ENCODE peak calls at places on chromosome 4, in seven cellular contexts. W is AG08395; L is A673; G is glutamatergic neuron; R is breast epithelium; U is posterior vena cava; H is stimulated activated naive B cell treated with anti-CD40 and anti-IgM and Interleukin-4, amounts not matched to agents 10 μg/mL and 1 μg/mL and 100 μg/mL, for 72 hours. F is an unnamed sample.

GRCh38 chr4:73603307-73603710 is 16.9 kb downstream of the RASSF6 start:
- DNase-seq in R (no peak), U (no peak), L (no peak), H (no peak), W (no peak), G (no peak), F (no peak)

GRCh38 chr4:147938481-147938880 is 206.6 kb downstream of the ARHGAP10 start:
- DNase-seq in U (no peak), G (no peak), H (no peak), L (no peak), W (no peak), R (no peak), F (no peak)

GRCh38 chr4:56049428-56050212 is 100.9 kb downstream of the CEP135 start:
- DNase-seq in W (no peak), R (no peak), L (peak), H (no peak), U (peak), G (peak), F (peak)

GRCh38 chr4:42632653-42633382 is 24.1 kb downstream of the ATP8A1 start:
- DNase-seq in U (no peak), H (no peak), W (no peak), L (no peak), G (no peak), R (no peak), F (no peak)

GRCh38 chr4:14180166-14180565 is 552.6 kb upstream of the BOD1L1 start:
- DNase-seq in L (no peak), U (no peak), W (no peak), H (no peak), R (no peak), G (no peak), F (no peak)

GRCh38 chr4:61772116-61772515 is 572.0 kb downstream of the ADGRL3 start:
- DNase-seq in R (no peak), U (no peak), W (no peak), L (no peak), H (no peak), G (no peak), F (no peak)

GRCh38 chr4:102477657-102478056 is 23.5 kb upstream of the NFKB1 start:
- DNase-seq in H (no peak), W (peak), R (no peak), U (no peak), G (no peak), L (no peak), F (no peak)

GRCh38 chr4:165834116-165834515 is 38.9 kb upstream of the TLL1 start:
- DNase-seq in H (no peak), R (no peak), G (no peak), L (no peak), U (no peak), W (no peak), F (no peak)

GRCh38 chr4:184237612-184238011 is 19.9 kb upstream of the ENPP6 start:
- DNase-seq in R (no peak), L (no peak), U (no peak), W (no peak), G (no peak), H (no peak), F (peak)

GRCh38 chr4:58590714-58591113 is 1480.5 kb upstream of the IGFBP7 start:
- DNase-seq in R (no peak), W (no peak), H (no peak), G (no peak), U (no peak), L (no peak), F (no peak)

GRCh38 chr4:82268050-82268825 is 105.6 kb downstream of the HNRNPD start:
- DNase-seq in W (peak), G (peak), H (no peak), L (peak), R (peak), U (no peak), F (peak)

GRCh38 chr4:144650311-144650820 is 4.4 kb downstream of the HHIP start:
- DNase-seq in U (no peak), G (no peak), R (no peak), L (no peak), H (no peak), W (no peak), F (peak)

GRCh38 chr4:68271851-68272756 is 26.6 kb upstream of the TMPRSS11B start:
- DNase-seq in H (no peak), U (no peak), R (no peak), L (peak), G (no peak), W (peak), F (peak)

GRCh38 chr4:112563431-112564200 is 47.6 kb upstream of the NEUROG2 start:
- DNase-seq in H (no peak), W (no peak), G (no peak), L (no peak), R (no peak), U (no peak), F (no peak)

GRCh38 chr4:150708004-150708403 is 126.1 kb downstream of the MAB21L2 start:
- DNase-seq in W (no peak), U (no peak), G (no peak), L (no peak), H (no peak), R (no peak), F (no peak)

GRCh38 chr4:88035292-88035691 is 27.9 kb downstream of the PKD2 start:
- DNase-seq in G (no peak), U (no peak), L (no peak), R (no peak), H (no peak), W (no peak), F (no peak)

GRCh38 chr4:132085105-132085504 is 1064.0 kb upstream of the PCDH10 start:
- DNase-seq in H (no peak), W (no peak), R (no peak), U (no peak), L (no peak), G (no peak), F (no peak)

GRCh38 chr4:32525420-32525819 is 1805.3 kb downstream of the PCDH7 start:
- DNase-seq in U (no peak), W (no peak), R (no peak), L (no peak), G (no peak), H (no peak), F (no peak)

GRCh38 chr4:82715731-82716617 is 82.6 kb downstream of the SCD5 start:
- DNase-seq in R (no peak), W (peak), L (no peak), H (no peak), U (no peak), G (no peak), F (peak)

F was measured in lung microvascular endothelial cell.